ENCODE peak calls at places on chromosomes 2 and 18, in ten cellular contexts. One of them, this sample, is unnamed.

GRCh38 chr2:141957827-141958440 is 172.9 kb downstream of the LRP1B start:
- DNase-seq in nephron progenitor cell: no peak
- DNase-seq in fibroblast of pulmonary artery: no peak
- DNase-seq in Right ventricle myocardium superior: no peak
- DNase-seq in right cardiac atrium: no peak
- DNase-seq in lower leg skin: no peak
- DNase-seq in AG08395: no peak
- DNase-seq in mesothelial cell of epicardium: no peak
- DNase-seq in esophagus squamous epithelium: no peak
- DNase-seq in stimulated activated CD8-positive, alpha-beta memory T cell treated with anti-CD3 and anti-CD28 coated beads, Interleukin-12 subunit alpha, Interleukin-12 subunit beta, amount 100 ng/mL, for 4 hours: no peak
- DNase-seq in this sample: no peak

GRCh38 chr18:48844271-48844670 is 106.5 kb downstream of the SMAD7 start:
- DNase-seq in nephron progenitor cell: no peak
- DNase-seq in fibroblast of pulmonary artery: no peak
- DNase-seq in Right ventricle myocardium superior: no peak
- DNase-seq in right cardiac atrium: peak; percentile 6
- DNase-seq in lower leg skin: no peak
- DNase-seq in AG08395: no peak
- DNase-seq in mesothelial cell of epicardium: no peak
- DNase-seq in esophagus squamous epithelium: no peak
- DNase-seq in stimulated activated CD8-positive, alpha-beta memory T cell treated with anti-CD3 and anti-CD28 coated beads, Interleukin-12 subunit alpha, Interleukin-12 subunit beta, amount 100 ng/mL, for 4 hours: no peak
- DNase-seq in this sample: no peak

GRCh38 chr2:174009488-174010223 is 44.5 kb upstream of the SP3 start:
- DNase-seq in nephron progenitor cell: no peak
- DNase-seq in fibroblast of pulmonary artery: peak; percentile 56
- DNase-seq in Right ventricle myocardium superior: no peak
- DNase-seq in right cardiac atrium: no peak
- DNase-seq in lower leg skin: no peak
- DNase-seq in AG08395: no peak
- DNase-seq in mesothelial cell of epicardium: no peak
- DNase-seq in esophagus squamous epithelium: no peak
- DNase-seq in stimulated activated CD8-positive, alpha-beta memory T cell treated with anti-CD3 and anti-CD28 coated beads, Interleukin-12 subunit alpha, Interleukin-12 subunit beta, amount 100 ng/mL, for 4 hours: no peak
- DNase-seq in this sample: no peak

GRCh38 chr2:168851674-168852320 is 38.4 kb downstream of the SPC25 start:
- DNase-seq in nephron progenitor cell: no peak
- DNase-seq in fibroblast of pulmonary artery: peak; percentile 80
- DNase-seq in Right ventricle myocardium superior: peak; percentile 38
- DNase-seq in right cardiac atrium: peak; percentile 48
- DNase-seq in lower leg skin: no peak
- DNase-seq in AG08395: peak; percentile 47
- DNase-seq in mesothelial cell of epicardium: no peak
- DNase-seq in esophagus squamous epithelium: no peak
- DNase-seq in stimulated activated CD8-positive, alpha-beta memory T cell treated with anti-CD3 and anti-CD28 coated beads, Interleukin-12 subunit alpha, Interleukin-12 subunit beta, amount 100 ng/mL, for 4 hours: no peak
- DNase-seq in this sample: no peak

GRCh38 chr2:20576598-20577115 is 74.2 kb downstream of the HS1BP3 start:
- DNase-seq in nephron progenitor cell: no peak
- DNase-seq in fibroblast of pulmonary artery: no peak
- DNase-seq in Right ventricle myocardium superior: no peak
- DNase-seq in right cardiac atrium: no peak
- DNase-seq in lower leg skin: no peak
- DNase-seq in AG08395: no peak
- DNase-seq in mesothelial cell of epicardium: no peak
- DNase-seq in esophagus squamous epithelium: no peak
- DNase-seq in stimulated activated CD8-positive, alpha-beta memory T cell treated with anti-CD3 and anti-CD28 coated beads, Interleukin-12 subunit alpha, Interleukin-12 subunit beta, amount 100 ng/mL, for 4 hours: no peak
- DNase-seq in this sample: no peak

GRCh38 chr2:143034292-143035074 is 94.7 kb upstream of the ARHGAP15 start:
- DNase-seq in nephron progenitor cell: peak; percentile 40
- DNase-seq in fibroblast of pulmonary artery: peak; percentile 89
- DNase-seq in Right ventricle myocardium superior: no peak
- DNase-seq in right cardiac atrium: no peak
- DNase-seq in lower leg skin: peak; percentile 66
- DNase-seq in AG08395: peak; percentile 74
- DNase-seq in mesothelial cell of epicardium: no peak
- DNase-seq in esophagus squamous epithelium: no peak
- DNase-seq in stimulated activated CD8-positive, alpha-beta memory T cell treated with anti-CD3 and anti-CD28 coated beads, Interleukin-12 subunit alpha, Interleukin-12 subunit beta, amount 100 ng/mL, for 4 hours: no peak
- DNase-seq in this sample: no peak

GRCh38 chr2:231278868-231279267 is 80.4 kb downstream of the ARMC9 start:
- DNase-seq in nephron progenitor cell: no peak
- DNase-seq in fibroblast of pulmonary artery: no peak
- DNase-seq in Right ventricle myocardium superior: no peak
- DNase-seq in right cardiac atrium: no peak
- DNase-seq in lower leg skin: no peak
- DNase-seq in AG08395: no peak
- DNase-seq in mesothelial cell of epicardium: no peak
- DNase-seq in esophagus squamous epithelium: no peak
- DNase-seq in stimulated activated CD8-positive, alpha-beta memory T cell treated with anti-CD3 and anti-CD28 coated beads, Interleukin-12 subunit alpha, Interleukin-12 subunit beta, amount 100 ng/mL, for 4 hours: no peak
- DNase-seq in this sample: no peak

GRCh38 chr2:206881708-206882335 is 57.5 kb upstream of the CPO start:
- DNase-seq in nephron progenitor cell: no peak
- DNase-seq in fibroblast of pulmonary artery: no peak
- DNase-seq in Right ventricle myocardium superior: no peak
- DNase-seq in right cardiac atrium: no peak
- DNase-seq in lower leg skin: no peak
- DNase-seq in AG08395: no peak
- DNase-seq in mesothelial cell of epicardium: no peak
- DNase-seq in esophagus squamous epithelium: no peak
- DNase-seq in stimulated activated CD8-positive, alpha-beta memory T cell treated with anti-CD3 and anti-CD28 coated beads, Interleukin-12 subunit alpha, Interleukin-12 subunit beta, amount 100 ng/mL, for 4 hours: no peak
- DNase-seq in this sample: no peak

GRCh38 chr2:54967759-54968365 is 82.4 kb downstream of the RTN4 start:
- DNase-seq in nephron progenitor cell: no peak
- DNase-seq in fibroblast of pulmonary artery: peak; percentile 44
- DNase-seq in Right ventricle myocardium superior: peak; percentile 61
- DNase-seq in right cardiac atrium: peak; percentile 55
- DNase-seq in lower leg skin: no peak
- DNase-seq in AG08395: no peak
- DNase-seq in mesothelial cell of epicardium: no peak
- DNase-seq in esophagus squamous epithelium: no peak
- DNase-seq in stimulated activated CD8-positive, alpha-beta memory T cell treated with anti-CD3 and anti-CD28 coated beads, Interleukin-12 subunit alpha, Interleukin-12 subunit beta, amount 100 ng/mL, for 4 hours: no peak
- DNase-seq in this sample: no peak

GRCh38 chr2:7083580-7084509 is 166.6 kb downstream of the RNF144A start:
- DNase-seq in nephron progenitor cell: no peak
- DNase-seq in fibroblast of pulmonary artery: peak; percentile 60
- DNase-seq in Right ventricle myocardium superior: no peak
- DNase-seq in right cardiac atrium: no peak
- DNase-seq in lower leg skin: no peak
- DNase-seq in AG08395: peak; percentile 28
- DNase-seq in mesothelial cell of epicardium: no peak
- DNase-seq in esophagus squamous epithelium: no peak
- DNase-seq in stimulated activated CD8-positive, alpha-beta memory T cell treated with anti-CD3 and anti-CD28 coated beads, Interleukin-12 subunit alpha, Interleukin-12 subunit beta, amount 100 ng/mL, for 4 hours: no peak
- DNase-seq in this sample: no peak

GRCh38 chr2:196169521-196169920 is 1.9 kb downstream of the STK17B start:
- DNase-seq in nephron progenitor cell: no peak
- DNase-seq in fibroblast of pulmonary artery: no peak
- DNase-seq in Right ventricle myocardium superior: no peak
- DNase-seq in right cardiac atrium: no peak
- DNase-seq in lower leg skin: no peak
- DNase-seq in AG08395: no peak
- DNase-seq in mesothelial cell of epicardium: no peak
- DNase-seq in esophagus squamous epithelium: no peak
- DNase-seq in stimulated activated CD8-positive, alpha-beta memory T cell treated with anti-CD3 and anti-CD28 coated beads, Interleukin-12 subunit alpha, Interleukin-12 subunit beta, amount 100 ng/mL, for 4 hours: no peak
- DNase-seq in this sample: no peak

GRCh38 chr18:49813071-49813320 is 337 bp downstream of the ACAA2 start:
- DNase-seq in nephron progenitor cell: peak; percentile 41
- DNase-seq in fibroblast of pulmonary artery: peak; percentile 36
- DNase-seq in Right ventricle myocardium superior: peak; percentile 59
- DNase-seq in right cardiac atrium: peak; percentile 39
- DNase-seq in lower leg skin: peak; percentile 31
- DNase-seq in AG08395: peak; percentile 24
- DNase-seq in mesothelial cell of epicardium: no peak
- DNase-seq in esophagus squamous epithelium: no peak
- DNase-seq in stimulated activated CD8-positive, alpha-beta memory T cell treated with anti-CD3 and anti-CD28 coated beads, Interleukin-12 subunit alpha, Interleukin-12 subunit beta, amount 100 ng/mL, for 4 hours: no peak
- DNase-seq in this sample: peak; percentile 31

GRCh38 chr2:181857471-181857870 is 34.1 kb upstream of the ITPRID2 start:
- DNase-seq in nephron progenitor cell: no peak
- DNase-seq in fibroblast of pulmonary artery: peak; percentile 20
- DNase-seq in Right ventricle myocardium superior: no peak
- DNase-seq in right cardiac atrium: no peak
- DNase-seq in lower leg skin: no peak
- DNase-seq in AG08395: no peak
- DNase-seq in mesothelial cell of epicardium: no peak
- DNase-seq in esophagus squamous epithelium: no peak
- DNase-seq in stimulated activated CD8-positive, alpha-beta memory T cell treated with anti-CD3 and anti-CD28 coated beads, Interleukin-12 subunit alpha, Interleukin-12 subunit beta, amount 100 ng/mL, for 4 hours: no peak
- DNase-seq in this sample: no peak

GRCh38 chr2:28150211-28150879 is 242.3 kb upstream of the FOSL2 start:
- DNase-seq in nephron progenitor cell: no peak
- DNase-seq in fibroblast of pulmonary artery: peak; percentile 21
- DNase-seq in Right ventricle myocardium superior: no peak
- DNase-seq in right cardiac atrium: no peak
- DNase-seq in lower leg skin: no peak
- DNase-seq in AG08395: no peak
- DNase-seq in mesothelial cell of epicardium: no peak
- DNase-seq in esophagus squamous epithelium: no peak
- DNase-seq in stimulated activated CD8-positive, alpha-beta memory T cell treated with anti-CD3 and anti-CD28 coated beads, Interleukin-12 subunit alpha, Interleukin-12 subunit beta, amount 100 ng/mL, for 4 hours: no peak
- DNase-seq in this sample: no peak

GRCh38 chr2:152477347-152478092 is 142.5 kb downstream of the FMNL2 start:
- DNase-seq in nephron progenitor cell: no peak
- DNase-seq in fibroblast of pulmonary artery: no peak
- DNase-seq in Right ventricle myocardium superior: no peak
- DNase-seq in right cardiac atrium: no peak
- DNase-seq in lower leg skin: no peak
- DNase-seq in AG08395: no peak
- DNase-seq in mesothelial cell of epicardium: no peak
- DNase-seq in esophagus squamous epithelium: no peak
- DNase-seq in stimulated activated CD8-positive, alpha-beta memory T cell treated with anti-CD3 and anti-CD28 coated beads, Interleukin-12 subunit alpha, Interleukin-12 subunit beta, amount 100 ng/mL, for 4 hours: no peak
- DNase-seq in this sample: no peak

GRCh38 chr18:45416168-45416567 is 199.1 kb upstream of the SLC14A2 start:
- DNase-seq in nephron progenitor cell: peak; percentile 30
- DNase-seq in fibroblast of pulmonary artery: no peak
- DNase-seq in Right ventricle myocardium superior: no peak
- DNase-seq in right cardiac atrium: no peak
- DNase-seq in lower leg skin: no peak
- DNase-seq in AG08395: no peak
- DNase-seq in mesothelial cell of epicardium: no peak
- DNase-seq in esophagus squamous epithelium: no peak
- DNase-seq in stimulated activated CD8-positive, alpha-beta memory T cell treated with anti-CD3 and anti-CD28 coated beads, Interleukin-12 subunit alpha, Interleukin-12 subunit beta, amount 100 ng/mL, for 4 hours: no peak
- DNase-seq in this sample: no peak

GRCh38 chr2:213078686-213079085 is 72.7 kb downstream of the IKZF2 start:
- DNase-seq in nephron progenitor cell: no peak
- DNase-seq in fibroblast of pulmonary artery: no peak
- DNase-seq in Right ventricle myocardium superior: no peak
- DNase-seq in right cardiac atrium: no peak
- DNase-seq in lower leg skin: no peak
- DNase-seq in AG08395: no peak
- DNase-seq in mesothelial cell of epicardium: no peak
- DNase-seq in esophagus squamous epithelium: no peak
- DNase-seq in stimulated activated CD8-positive, alpha-beta memory T cell treated with anti-CD3 and anti-CD28 coated beads, Interleukin-12 subunit alpha, Interleukin-12 subunit beta, amount 100 ng/mL, for 4 hours: no peak
- DNase-seq in this sample: no peak

GRCh38 chr18:12741351-12741750 is 38.5 kb downstream of the PSMG2 start:
- DNase-seq in nephron progenitor cell: no peak
- DNase-seq in fibroblast of pulmonary artery: peak; percentile 9
- DNase-seq in Right ventricle myocardium superior: no peak
- DNase-seq in right cardiac atrium: no peak
- DNase-seq in lower leg skin: no peak
- DNase-seq in AG08395: no peak
- DNase-seq in mesothelial cell of epicardium: no peak
- DNase-seq in esophagus squamous epithelium: no peak
- DNase-seq in stimulated activated CD8-positive, alpha-beta memory T cell treated with anti-CD3 and anti-CD28 coated beads, Interleukin-12 subunit alpha, Interleukin-12 subunit beta, amount 100 ng/mL, for 4 hours: no peak
- DNase-seq in this sample: no peak

GRCh38 chr18:2893676-2894075 is 46.9 kb downstream of the EMILIN2 start:
- DNase-seq in nephron progenitor cell: no peak
- DNase-seq in fibroblast of pulmonary artery: no peak
- DNase-seq in Right ventricle myocardium superior: no peak
- DNase-seq in right cardiac atrium: no peak
- DNase-seq in lower leg skin: no peak
- DNase-seq in AG08395: no peak
- DNase-seq in mesothelial cell of epicardium: no peak
- DNase-seq in esophagus squamous epithelium: no peak
- DNase-seq in stimulated activated CD8-positive, alpha-beta memory T cell treated with anti-CD3 and anti-CD28 coated beads, Interleukin-12 subunit alpha, Interleukin-12 subunit beta, amount 100 ng/mL, for 4 hours: no peak
- DNase-seq in this sample: no peak

GRCh38 chr2:190457256-190457655 is 49.1 kb downstream of the MFSD6 start:
- DNase-seq in nephron progenitor cell: no peak
- DNase-seq in fibroblast of pulmonary artery: no peak
- DNase-seq in Right ventricle myocardium superior: no peak
- DNase-seq in right cardiac atrium: no peak
- DNase-seq in lower leg skin: no peak
- DNase-seq in AG08395: no peak
- DNase-seq in mesothelial cell of epicardium: no peak
- DNase-seq in esophagus squamous epithelium: no peak
- DNase-seq in stimulated activated CD8-positive, alpha-beta memory T cell treated with anti-CD3 and anti-CD28 coated beads, Interleukin-12 subunit alpha, Interleukin-12 subunit beta, amount 100 ng/mL, for 4 hours: no peak
- DNase-seq in this sample: no peak

GRCh38 chr2:129895061-129895460 is 84.4 kb upstream of the RAB6C start:
- DNase-seq in nephron progenitor cell: no peak
- DNase-seq in fibroblast of pulmonary artery: no peak
- DNase-seq in Right ventricle myocardium superior: no peak
- DNase-seq in right cardiac atrium: no peak
- DNase-seq in lower leg skin: no peak
- DNase-seq in AG08395: no peak
- DNase-seq in mesothelial cell of epicardium: no peak
- DNase-seq in esophagus squamous epithelium: no peak
- DNase-seq in stimulated activated CD8-positive, alpha-beta memory T cell treated with anti-CD3 and anti-CD28 coated beads, Interleukin-12 subunit alpha, Interleukin-12 subunit beta, amount 100 ng/mL, for 4 hours: no peak
- DNase-seq in this sample: no peak

GRCh38 chr2:54336977-54337255 is 80.9 kb upstream of the TSPYL6 start:
- DNase-seq in nephron progenitor cell: no peak
- DNase-seq in fibroblast of pulmonary artery: no peak
- DNase-seq in Right ventricle myocardium superior: no peak
- DNase-seq in right cardiac atrium: no peak
- DNase-seq in lower leg skin: no peak
- DNase-seq in AG08395: no peak
- DNase-seq in mesothelial cell of epicardium: no peak
- DNase-seq in esophagus squamous epithelium: no peak
- DNase-seq in stimulated activated CD8-positive, alpha-beta memory T cell treated with anti-CD3 and anti-CD28 coated beads, Interleukin-12 subunit alpha, Interleukin-12 subunit beta, amount 100 ng/mL, for 4 hours: no peak
- DNase-seq in this sample: no peak

GRCh38 chr2:1055014-1055595 is 104.5 kb downstream of the SNTG2 start:
- DNase-seq in nephron progenitor cell: no peak
- DNase-seq in fibroblast of pulmonary artery: peak; percentile 72
- DNase-seq in Right ventricle myocardium superior: no peak
- DNase-seq in right cardiac atrium: no peak
- DNase-seq in lower leg skin: no peak
- DNase-seq in AG08395: peak; percentile 81
- DNase-seq in mesothelial cell of epicardium: no peak
- DNase-seq in esophagus squamous epithelium: no peak
- DNase-seq in stimulated activated CD8-positive, alpha-beta memory T cell treated with anti-CD3 and anti-CD28 coated beads, Interleukin-12 subunit alpha, Interleukin-12 subunit beta, amount 100 ng/mL, for 4 hours: no peak
- DNase-seq in this sample: no peak